ENCODE peak calls at places on chromosomes 1 and 21, in four cellular contexts. J, Q, I and X are unnamed samples. For H3K4me1, the result is how much of the 10 kb centered on the place peaks cover.

GRCh38 chr1:86380257-86380861 is 15.8 kb downstream of the ODF2L start:
- DNase-seq in J (no peak), Q (no peak), I (no peak), X (peak)

GRCh38 chr1:234997201-234998173 is 131.2 kb downstream of the TOMM20 start:
- DNase-seq in J (peak), Q (peak), I (no peak), X (peak)

GRCh38 chr1:77319036-77319705 is 37.4 kb downstream of the AK5 start:
- DNase-seq in J (no peak), Q (no peak), I (no peak), X (peak)

GRCh38 chr1:8627728-8628127 is 189.7 kb downstream of the RERE start:
- DNase-seq in J (no peak), Q (no peak), I (no peak), X (no peak)

GRCh38 chr1:236472850-236473788 is 50.7 kb upstream of the LGALS8 start:
- DNase-seq in J (no peak), Q (no peak), I (no peak), X (no peak)

GRCh38 chr1:181087400-181087901 is 1.0 kb upstream of the IER5 start:
- DNase-seq in J (no peak), Q (no peak), I (no peak), X (no peak)

GRCh38 chr1:153932593-153933131 is 9.9 kb upstream of the GATAD2B start:
- DNase-seq in J (no peak), Q (no peak), I (peak), X (no peak)

GRCh38 chr1:5796028-5796427 is 196.2 kb downstream of the NPHP4 start:
- DNase-seq in J (no peak), Q (no peak), I (no peak), X (no peak)

DNA sequence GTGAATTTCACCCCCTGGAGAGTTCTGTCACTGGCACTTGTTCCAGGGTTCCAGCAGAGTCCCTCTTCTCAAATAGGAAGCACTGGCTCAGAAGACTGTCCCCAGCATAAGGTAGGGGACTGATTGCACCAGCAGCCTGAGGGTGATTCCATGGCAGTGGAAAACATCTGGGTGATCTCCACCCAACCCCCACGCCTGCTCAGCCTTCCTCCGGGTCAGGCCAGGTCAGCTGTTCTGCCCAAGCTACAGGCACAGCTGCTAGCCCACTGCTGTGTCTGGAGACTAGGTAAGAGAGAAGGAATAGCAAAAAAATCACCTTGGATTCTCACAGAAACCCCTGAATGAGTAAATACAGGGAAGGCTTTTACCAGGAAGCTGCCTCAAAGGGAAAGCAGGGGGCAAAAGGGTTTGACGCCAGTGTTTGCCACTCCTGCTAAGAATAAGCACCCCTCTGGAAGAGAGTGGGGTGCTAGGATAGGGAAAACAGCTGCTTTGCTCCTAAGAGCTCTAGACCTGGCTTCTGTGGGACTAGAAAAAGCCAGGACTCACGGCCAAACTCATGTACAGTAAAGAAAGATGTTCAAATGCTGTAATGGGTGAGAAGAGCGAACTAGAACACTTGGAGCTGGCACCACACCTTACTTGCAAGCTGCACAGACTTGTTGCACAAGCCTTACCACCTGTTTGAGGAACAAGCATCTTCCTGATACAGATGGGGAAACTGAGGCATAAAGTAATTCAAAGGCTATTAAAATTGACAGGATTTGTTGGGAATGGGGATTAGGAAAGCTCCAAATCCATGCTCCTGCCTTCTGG is 1.0 kb upstream of the DENND2D start:
- DNase-seq in J (peak), Q (no peak), I (no peak), X (no peak)
- H3K4me1 ChIP-seq in J (under half), Q (under half), I (half or more), X (under half)

DNA sequence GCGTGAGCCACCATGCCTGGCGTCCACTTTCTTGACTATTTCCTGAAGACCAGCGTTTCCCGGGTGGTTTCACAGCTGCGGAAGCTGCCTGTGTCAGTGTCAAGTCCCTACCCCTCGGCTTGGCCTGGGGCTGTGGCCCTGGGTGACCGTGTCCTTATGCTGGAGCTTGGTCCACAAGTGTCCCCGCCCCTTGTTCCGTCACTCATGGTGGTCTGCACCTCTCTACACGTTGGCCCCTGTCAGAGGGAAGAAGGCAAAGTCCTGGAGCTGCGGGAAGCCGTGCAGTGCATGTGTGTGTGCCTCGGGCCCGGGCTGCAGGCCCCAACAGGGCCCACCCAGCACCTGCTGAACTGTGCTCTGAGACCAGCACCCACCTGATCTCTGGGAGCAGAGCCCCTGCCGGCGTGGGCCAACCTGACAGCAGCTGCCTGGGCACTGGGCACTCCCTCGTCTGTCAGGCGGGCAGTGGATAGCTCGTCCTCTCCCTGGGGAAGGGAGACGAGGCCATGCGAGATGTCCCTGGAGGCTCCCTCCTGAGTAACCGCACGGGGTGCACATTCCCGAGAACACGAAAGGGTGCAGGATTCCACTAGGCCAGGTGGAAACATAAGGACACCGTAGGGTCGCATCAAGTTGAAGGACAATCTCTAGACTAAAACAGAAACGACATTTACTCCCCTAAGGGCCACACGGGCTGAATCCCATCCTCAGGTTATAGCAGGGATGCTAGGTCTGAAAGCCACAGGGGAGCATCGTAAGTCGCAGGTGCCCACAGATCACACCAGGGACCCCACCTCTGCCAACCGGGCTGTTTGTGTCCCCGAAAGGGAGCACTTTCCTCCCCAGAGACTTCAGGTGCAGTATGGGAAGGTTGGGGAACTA is 2.4 kb upstream of the C1orf159 start:
- DNase-seq in J (no peak), Q (peak), I (peak), X (no peak)
- H3K27ac ChIP-seq in J (no peak), Q (no peak), I (no peak), X (no peak)

DNA sequence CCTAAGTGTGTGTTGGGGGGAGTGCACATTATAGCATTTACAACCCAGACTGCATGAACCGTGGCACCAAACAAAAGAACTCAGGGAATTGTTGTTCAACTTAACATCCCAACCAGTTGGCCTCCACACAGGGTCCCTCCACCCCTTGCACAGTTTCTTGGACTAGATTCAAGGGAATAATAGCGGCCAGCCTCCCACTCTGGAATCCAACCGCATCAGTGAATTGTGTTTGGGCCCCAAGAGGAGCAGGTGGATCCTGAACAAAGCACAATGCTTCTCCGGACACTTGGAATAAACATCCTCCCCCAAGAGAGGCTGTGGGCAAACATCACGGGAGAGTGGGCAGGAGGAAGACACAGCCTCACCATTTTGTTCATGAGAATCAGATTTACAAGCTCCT is 18.2 kb downstream of the CD34 start:
- DNase-seq in J (no peak), Q (no peak), I (no peak), X (no peak)
- H3K4me1 ChIP-seq in J (half or more), Q (half or more), I (under half), X (under half)

DNA sequence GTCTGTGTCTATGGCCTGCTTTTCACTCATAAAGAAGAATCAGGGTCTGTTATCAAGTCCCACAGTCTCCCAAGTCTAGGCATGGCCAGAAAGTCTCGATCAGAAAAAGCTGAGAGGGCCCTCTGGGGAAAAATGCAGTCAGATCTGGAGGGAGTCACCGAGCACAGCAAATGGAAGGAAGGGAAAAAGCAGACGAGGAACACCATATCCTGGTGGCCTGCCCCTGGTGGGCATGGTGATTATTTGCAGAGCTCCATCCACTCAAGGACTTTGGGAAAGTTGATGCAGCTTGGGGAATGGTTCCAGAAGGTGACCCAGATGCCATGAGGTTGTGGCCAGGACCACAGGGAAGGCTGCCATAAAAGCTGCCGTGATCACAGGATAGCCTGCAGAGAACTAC is 189.1 kb downstream of the CLIC6 start:
- DNase-seq in J (no peak), Q (no peak), I (no peak), X (no peak)
- H3K27ac ChIP-seq in J (no peak), Q (no peak), I (no peak), X (no peak)

DNA sequence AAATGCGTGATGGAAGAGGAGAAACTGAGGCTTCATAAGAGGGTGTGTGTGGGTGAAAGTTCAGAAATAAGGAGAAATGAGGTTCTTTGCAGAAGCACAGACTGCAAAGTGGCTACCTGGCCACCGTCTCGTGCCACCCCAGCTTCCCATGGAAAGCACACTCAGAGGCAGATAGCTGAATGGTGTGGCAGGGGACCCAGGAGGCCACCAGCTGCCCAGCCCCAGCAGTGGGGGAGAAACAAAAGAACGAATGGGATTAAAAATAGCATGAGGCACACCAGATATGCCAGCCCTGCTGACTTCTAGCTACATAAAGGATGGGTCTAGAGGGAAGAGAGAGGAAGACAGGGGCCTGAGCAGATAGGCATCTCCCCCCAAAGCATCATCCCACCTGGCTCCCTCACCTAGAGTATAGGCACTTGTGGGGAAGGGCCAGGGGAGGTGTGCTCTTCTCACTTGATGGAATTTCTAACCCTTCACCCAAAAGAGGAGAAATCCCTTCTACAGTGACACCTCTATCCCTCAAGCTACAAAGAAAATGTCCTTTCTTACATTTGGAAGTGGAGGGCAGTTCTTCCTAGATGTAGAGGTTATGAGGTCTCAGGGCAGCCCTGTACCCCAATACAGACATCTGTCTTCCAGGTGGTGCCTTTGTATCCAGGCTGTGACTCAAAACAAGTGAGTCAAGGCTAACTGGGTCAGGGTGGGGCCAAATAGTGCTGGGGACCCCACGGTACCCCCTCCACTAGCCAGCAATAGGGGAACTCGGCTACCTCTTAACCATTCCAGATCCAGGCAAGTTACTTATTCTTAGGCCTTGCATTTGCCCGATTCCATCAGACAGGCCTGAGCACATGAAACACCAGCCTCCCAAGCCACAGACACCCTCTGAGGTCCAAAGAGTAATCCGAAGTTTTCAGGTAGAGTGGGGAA is 3.5 kb downstream of the HDGF start:
- DNase-seq in J (no peak), Q (no peak), I (no peak), X (no peak)
- H3K4me1 ChIP-seq in J (half or more), Q (half or more), I (half or more), X (under half)